ENCODE peak calls at places on chromosome 10, in six cellular contexts. One of them, this sample, is unnamed.

GRCh38 chr10:101238732-101239105 is 9.5 kb upstream of the LBX1 start:
- DNase-seq in activated CD4-positive, CD25-positive, alpha-beta regulatory T cell: no peak
- DNase-seq in activated effector memory CD4-positive, alpha-beta T cell treated with anti-CD3 and anti-CD28 coated beads, Interleukin-2, amount 50 U/mL, for 16 hours: peak; percentile 71
- DNase-seq in GM04503: no peak
- DNase-seq in hepatocyte: no peak
- DNase-seq in memory B cell: no peak
- DNase-seq in this sample: no peak

GRCh38 chr10:130121486-130122079 is 11.0 kb upstream of the C10orf143 start:
- DNase-seq in memory B cell: no peak
- DNase-seq in GM04503: no peak
- DNase-seq in activated CD4-positive, CD25-positive, alpha-beta regulatory T cell: no peak
- DNase-seq in activated effector memory CD4-positive, alpha-beta T cell treated with anti-CD3 and anti-CD28 coated beads, Interleukin-2, amount 50 U/mL, for 16 hours: no peak
- DNase-seq in hepatocyte: no peak
- DNase-seq in this sample: no peak

GRCh38 chr10:74027702-74028101 is 29.8 kb downstream of the VCL start:
- DNase-seq in activated effector memory CD4-positive, alpha-beta T cell treated with anti-CD3 and anti-CD28 coated beads, Interleukin-2, amount 50 U/mL, for 16 hours: no peak
- DNase-seq in memory B cell: no peak
- DNase-seq in activated CD4-positive, CD25-positive, alpha-beta regulatory T cell: no peak
- DNase-seq in hepatocyte: no peak
- DNase-seq in GM04503: no peak
- DNase-seq in this sample: no peak

GRCh38 chr10:131311661-131312260 is at the start of gene TCERG1L:
- DNase-seq in activated effector memory CD4-positive, alpha-beta T cell treated with anti-CD3 and anti-CD28 coated beads, Interleukin-2, amount 50 U/mL, for 16 hours: no peak
- DNase-seq in hepatocyte: peak; percentile 62
- DNase-seq in GM04503: no peak
- DNase-seq in activated CD4-positive, CD25-positive, alpha-beta regulatory T cell: no peak
- DNase-seq in memory B cell: no peak
- DNase-seq in this sample: no peak

GRCh38 chr10:132511092-132511491 is 26.5 kb upstream of the INPP5A start:
- DNase-seq in activated effector memory CD4-positive, alpha-beta T cell treated with anti-CD3 and anti-CD28 coated beads, Interleukin-2, amount 50 U/mL, for 16 hours: peak; percentile 48
- DNase-seq in hepatocyte: no peak
- DNase-seq in memory B cell: no peak
- DNase-seq in GM04503: no peak
- DNase-seq in activated CD4-positive, CD25-positive, alpha-beta regulatory T cell: no peak
- DNase-seq in this sample: no peak

GRCh38 chr10:112852308-112852707 is 97.7 kb upstream of the TCF7L2 start:
- DNase-seq in memory B cell: no peak
- DNase-seq in hepatocyte: no peak
- DNase-seq in GM04503: no peak
- DNase-seq in activated effector memory CD4-positive, alpha-beta T cell treated with anti-CD3 and anti-CD28 coated beads, Interleukin-2, amount 50 U/mL, for 16 hours: no peak
- DNase-seq in activated CD4-positive, CD25-positive, alpha-beta regulatory T cell: no peak
- DNase-seq in this sample: peak; percentile 26

GRCh38 chr10:114917927-114918672 is 19.9 kb upstream of the TRUB1 start:
- DNase-seq in activated effector memory CD4-positive, alpha-beta T cell treated with anti-CD3 and anti-CD28 coated beads, Interleukin-2, amount 50 U/mL, for 16 hours: no peak
- DNase-seq in memory B cell: no peak
- DNase-seq in hepatocyte: peak; percentile 24
- DNase-seq in activated CD4-positive, CD25-positive, alpha-beta regulatory T cell: no peak
- DNase-seq in GM04503: no peak
- DNase-seq in this sample: no peak

GRCh38 chr10:71774916-71775702 is 1.8 kb upstream of the VSIR start:
- DNase-seq in activated CD4-positive, CD25-positive, alpha-beta regulatory T cell: no peak
- DNase-seq in activated effector memory CD4-positive, alpha-beta T cell treated with anti-CD3 and anti-CD28 coated beads, Interleukin-2, amount 50 U/mL, for 16 hours: no peak
- DNase-seq in hepatocyte: no peak
- DNase-seq in memory B cell: no peak
- DNase-seq in GM04503: no peak
- DNase-seq in this sample: no peak